ENCODE peak calls at places on chromosomes 16 and 17, in nine cellular contexts. L, W, F, H, U, A, X, T and B are unnamed samples.
A peak's percentile ranks its signal among the peaks of the same experiment; 100 is the strongest.

GRCh38 chr16:49930841-49931240 is 74.9 kb upstream of the ZNF423 start:
- ATAC-seq in U (no peak), F (no peak), W (no peak), X (no peak), A (no peak), L (no peak), H (no peak), T (no peak), B (no peak)

GRCh38 chr16:3587547-3588110 is 10.4 kb upstream of the NLRC3 start:
- ATAC-seq in W (no peak), L (no peak), H (no peak), T (no peak), A (no peak), X (no peak), F (no peak), U (peak; percentile 77), B (no peak)

GRCh38 chr16:30163538-30163937 is 19.9 kb upstream of the CORO1A start:
- ATAC-seq in H (no peak), U (no peak), W (no peak), T (no peak), F (peak; percentile 27), A (no peak), X (no peak), L (no peak), B (no peak)

GRCh38 chr17:75064867-75065561 is 18.0 kb downstream of the KCTD2 start:
- ATAC-seq in F (no peak), T (no peak), W (no peak), H (no peak), U (no peak), A (no peak), X (no peak), L (no peak), B (no peak)

GRCh38 chr17:53934931-53935330 is 112.2 kb downstream of the KIF2B start:
- ATAC-seq in F (no peak), A (no peak), X (no peak), H (no peak), L (no peak), T (no peak), W (no peak), U (no peak), B (no peak)

GRCh38 chr16:84928679-84929420 is 82.5 kb downstream of the ZDHHC7 start:
- ATAC-seq in U (no peak), F (no peak), T (peak; percentile 97), X (peak; percentile 28), L (peak; percentile 53), H (peak; percentile 74), A (peak; percentile 50), W (no peak), B (peak; percentile 87)

GRCh38 chr16:11080999-11081630 is 136.8 kb downstream of the CLEC16A start:
- ATAC-seq in W (no peak), H (no peak), U (no peak), A (no peak), X (no peak), L (no peak), F (no peak), T (no peak), B (no peak)

GRCh38 chr16:14249291-14250032 is 178.3 kb downstream of the MRTFB start:
- ATAC-seq in W (peak; percentile 33), L (no peak), T (no peak), U (peak; percentile 57), H (peak; percentile 78), A (no peak), F (peak; percentile 63), X (no peak), B (no peak)

GRCh38 chr16:13376174-13376573 is 474.8 kb downstream of the SHISA9 start:
- ATAC-seq in L (no peak), A (no peak), X (no peak), T (no peak), U (peak; percentile 84), H (no peak), F (no peak), W (no peak), B (no peak)

GRCh38 chr17:50731575-50732460 is 12.4 kb downstream of the LUC7L3 start:
- ATAC-seq in W (no peak), F (no peak), H (peak; percentile 16), U (peak; percentile 32), T (no peak), X (no peak), L (no peak), A (no peak), B (no peak)

GRCh38 chr17:16467886-16468285 is 24.1 kb downstream of the LRRC75A start:
- ATAC-seq in L (no peak), A (no peak), F (no peak), H (no peak), X (no peak), T (no peak), W (no peak), U (no peak), B (no peak)

GRCh38 chr16:85686912-85687591 is 1.7 kb downstream of the GINS2 start:
- ATAC-seq in U (peak; percentile 43), T (peak; percentile 14), A (no peak), L (no peak), H (no peak), X (no peak), F (no peak), W (no peak), B (no peak)

GRCh38 chr17:43924558-43924957 is 17.2 kb upstream of the MPP2 start:
- ATAC-seq in T (no peak), L (no peak), W (no peak), A (no peak), X (no peak), H (no peak), F (no peak), U (no peak), B (no peak)

DNA sequence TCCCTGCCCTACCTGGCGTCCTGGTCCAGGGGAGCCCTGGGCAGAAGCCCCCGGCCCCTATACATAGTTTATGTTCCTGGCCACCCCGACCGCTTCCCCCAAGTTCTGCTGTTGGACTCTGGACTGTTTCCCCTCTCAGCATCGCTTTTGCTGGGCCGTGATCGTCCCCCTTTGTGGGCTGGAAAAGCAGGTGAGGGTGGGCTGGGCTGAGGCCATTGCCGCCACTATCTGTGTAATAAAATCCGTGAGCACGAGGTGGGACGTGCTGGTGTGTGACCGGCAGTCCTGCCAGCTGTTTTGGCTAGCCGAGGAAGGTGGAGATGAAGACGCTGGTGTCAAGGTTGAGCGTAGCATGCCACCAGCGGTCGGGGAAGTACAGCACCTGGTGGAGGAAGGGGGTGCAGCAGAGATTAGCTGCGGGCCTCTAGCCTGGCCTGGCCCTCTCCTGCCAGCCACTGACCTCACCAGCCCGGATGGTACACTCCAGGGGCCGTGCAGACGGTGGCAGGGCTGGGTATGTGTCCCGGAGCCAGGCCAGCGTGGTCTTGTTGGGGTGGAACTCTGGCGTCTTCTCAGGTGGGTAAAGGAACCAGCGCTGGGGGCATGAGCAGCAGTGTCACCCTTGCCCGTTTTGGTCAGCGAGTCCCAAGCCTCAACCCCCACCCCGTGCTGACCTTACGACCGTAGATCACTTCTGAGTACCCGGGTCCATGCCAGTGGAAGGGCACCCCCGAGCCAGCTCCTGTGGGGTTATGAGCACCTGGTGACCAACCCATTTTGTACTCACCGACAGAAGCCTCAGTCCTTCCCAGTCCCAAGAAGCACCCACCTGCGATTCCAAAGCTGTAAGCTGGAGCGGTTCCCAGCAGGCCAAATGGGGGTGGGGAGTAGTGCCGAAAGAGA is 1.4 kb downstream of the JMJD8 start:
- ATAC-seq in H (no peak), W (no peak), T (no peak), F (no peak), U (no peak), L (no peak), X (no peak), A (no peak), B (no peak)
- H3K4me3 ChIP-seq in H (no peak overlapping the region), W (no peak overlapping the region), T (peak overlapping the region; percentile 78), F (peak overlapping the region; percentile 71), U (peak overlapping the region; percentile 67), L (peak overlapping the region; percentile 94), X (no peak overlapping the region), A (no peak overlapping the region), B (no peak overlapping the region)

DNA sequence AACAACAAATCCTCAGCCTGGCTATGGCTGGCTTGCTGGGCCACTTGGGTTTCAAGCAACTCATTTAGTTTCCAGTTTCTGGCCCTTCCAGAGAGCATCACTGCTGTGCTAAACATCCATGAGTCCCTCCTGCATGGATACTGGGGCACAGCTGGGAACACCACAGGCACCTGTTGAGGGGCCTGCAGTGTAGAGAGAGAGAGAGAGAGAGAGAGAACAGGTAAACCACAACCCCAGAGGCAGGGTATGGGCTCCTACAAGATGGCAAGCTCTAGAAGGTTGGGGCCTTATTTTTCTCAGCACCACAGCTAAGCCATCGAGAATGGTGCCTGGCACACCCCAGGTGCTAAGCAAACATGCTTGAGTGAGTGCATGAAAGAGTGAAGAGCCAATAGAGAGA is 120.3 kb downstream of the RBFOX3 start:
- ATAC-seq in L (no peak), A (no peak), X (no peak), W (no peak), U (no peak), T (no peak), H (no peak), F (no peak), B (no peak)
- H3K27ac ChIP-seq in L (no peak overlapping the region), A (no peak overlapping the region), X (no peak overlapping the region), W (no peak overlapping the region), U (no peak overlapping the region), T (no peak overlapping the region), H (no peak overlapping the region), F (no peak overlapping the region), B (no peak overlapping the region)

GRCh38 chr17:9531080-9531479 is 44.5 kb downstream of the STX8 start:
- ATAC-seq in F (no peak), H (no peak), T (no peak), U (no peak), W (no peak), A (no peak), L (no peak), X (no peak), B (no peak)

GRCh38 chr17:9532715-9533114 is 42.9 kb downstream of the STX8 start:
- ATAC-seq in F (no peak), A (no peak), H (no peak), W (no peak), T (no peak), U (no peak), L (no peak), X (no peak), B (no peak)

DNA sequence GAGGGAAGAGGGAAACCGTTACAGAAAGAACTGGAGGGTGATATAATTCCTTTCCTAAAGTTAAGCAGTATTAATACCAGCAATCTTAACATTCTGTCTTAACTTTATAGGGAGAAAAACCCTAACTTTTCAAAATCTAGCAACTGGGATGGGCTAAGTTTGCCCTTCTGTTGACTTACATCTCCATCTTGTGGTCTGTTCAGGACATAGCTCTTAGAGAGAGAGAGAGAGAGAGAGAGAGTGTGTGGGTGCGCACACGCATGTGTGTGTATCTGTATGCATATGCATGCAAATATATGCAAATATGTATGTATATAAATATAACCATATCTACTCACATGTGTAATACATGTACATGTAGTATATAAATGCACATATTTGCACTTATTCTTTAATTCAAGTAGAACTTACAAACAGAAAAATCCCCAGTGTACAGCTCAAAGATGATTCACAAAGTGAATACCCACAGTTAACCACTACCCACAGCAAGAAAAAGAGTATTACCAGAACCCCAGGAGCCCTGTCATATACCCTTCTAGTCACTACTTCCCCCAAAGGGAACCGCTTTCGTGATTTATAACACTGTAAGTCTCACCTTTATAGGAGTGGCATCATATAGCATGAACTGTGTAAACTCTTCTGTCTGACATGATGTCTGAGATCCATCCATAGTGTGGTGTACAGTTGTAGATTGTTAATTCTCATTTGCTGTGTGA is 46.4 kb downstream of the STX8 start:
- ATAC-seq in X (no peak), F (peak; percentile 70), W (no peak), L (no peak), H (peak; percentile 45), U (peak; percentile 89), T (no peak), A (no peak), B (no peak)
- TF ChIP-seq CTCF in X (no peak), F (peak; percentile 54), W (no peak), L (peak; percentile 62), H (no peak), U (peak; percentile 69), T (peak; percentile 62), A (no peak), B (peak; percentile 53)

GRCh38 chr16:75621170-75621477 is 2.0 kb downstream of the ADAT1 start:
- ATAC-seq in L (no peak), F (peak; percentile 26), A (no peak), H (no peak), T (no peak), X (no peak), W (no peak), U (peak; percentile 45), B (no peak)
- H3K4me3 ChIP-seq in L (no peak overlapping the region), F (no peak overlapping the region), A (no peak overlapping the region), H (no peak overlapping the region), T (peak overlapping the region; percentile 96), X (no peak overlapping the region), W (no peak overlapping the region), U (peak overlapping the region; percentile 93), B (no peak overlapping the region)